ENCODE peak calls at places on chromosome 2, in seven cellular contexts. R is neuronal stem cell, X is IMR-90, U is H9, B is H1, L is mesenchymal stem cell, F is trophoblast cell. M is an unnamed sample.

GRCh38 chr2:73376681-73377080 is 9.0 kb upstream of the ALMS1 start:
- DNase-seq in U (no peak), F (no peak), B (no peak), L (no peak), X (no peak), R (no peak), M (no peak)

GRCh38 chr2:23286765-23287155 is 98.2 kb upstream of the KLHL29 start:
- DNase-seq in F (peak; percentile 65), R (no peak), U (no peak), L (peak; percentile 65), B (no peak), X (peak; percentile 66), M (peak; percentile 51)

GRCh38 chr2:160064916-160065315 is 2.5 kb upstream of the PLA2R1 start:
- DNase-seq in R (no peak), L (no peak), U (no peak), B (no peak), X (no peak), F (no peak), M (no peak)

GRCh38 chr2:96391153-96391827 is 55.7 kb downstream of the NCAPH start:
- DNase-seq in X (no peak), F (no peak), U (no peak), B (no peak), L (no peak), R (no peak), M (no peak)

GRCh38 chr2:182319556-182319955 is 107.3 kb downstream of the PDE1A start:
- DNase-seq in B (no peak), F (no peak), X (no peak), L (no peak), U (no peak), R (no peak), M (no peak)

GRCh38 chr2:47990503-47990902 is 84.2 kb upstream of the FBXO11 start:
- DNase-seq in U (no peak), R (no peak), B (no peak), X (no peak), L (no peak), F (no peak), M (no peak)

GRCh38 chr2:236675051-236675450 is 105.4 kb downstream of the ACKR3 start:
- DNase-seq in U (no peak), L (no peak), B (no peak), X (peak; percentile 2), F (peak; percentile 94), R (no peak), M (no peak)

GRCh38 chr2:113156278-113157107 is 17.3 kb upstream of the PSD4 start:
- DNase-seq in X (no peak), L (no peak), F (peak; percentile 27), U (peak; percentile 64), R (no peak), B (no peak), M (peak; percentile 63)

GRCh38 chr2:233053928-233054774 is 6.0 kb upstream of the INPP5D start:
- DNase-seq in F (peak; percentile 70), L (peak; percentile 37), R (peak; percentile 57), U (peak; percentile 83), B (peak; percentile 41), X (peak; percentile 23), M (peak; percentile 71)

GRCh38 chr2:6945087-6945813 is 28.0 kb downstream of the RNF144A start:
- DNase-seq in L (no peak), B (no peak), U (no peak), R (no peak), X (no peak), F (no peak), M (no peak)

GRCh38 chr2:191013617-191013875 is 425 bp downstream of the STAT1 start:
- DNase-seq in X (no peak), L (no peak), B (no peak), U (no peak), R (no peak), F (no peak), M (no peak)

GRCh38 chr2:26712486-26713465 is 20.3 kb downstream of the KCNK3 start:
- DNase-seq in U (no peak), F (no peak), X (no peak), R (no peak), L (no peak), B (no peak), M (no peak)
- H3K23ac ChIP-seq in U (no peak overlapping the region), F (no peak overlapping the region), X (no peak overlapping the region), R (peak overlapping the region; percentile 27), L (no peak overlapping the region), B (no peak overlapping the region), M (no peak overlapping the region)

DNA sequence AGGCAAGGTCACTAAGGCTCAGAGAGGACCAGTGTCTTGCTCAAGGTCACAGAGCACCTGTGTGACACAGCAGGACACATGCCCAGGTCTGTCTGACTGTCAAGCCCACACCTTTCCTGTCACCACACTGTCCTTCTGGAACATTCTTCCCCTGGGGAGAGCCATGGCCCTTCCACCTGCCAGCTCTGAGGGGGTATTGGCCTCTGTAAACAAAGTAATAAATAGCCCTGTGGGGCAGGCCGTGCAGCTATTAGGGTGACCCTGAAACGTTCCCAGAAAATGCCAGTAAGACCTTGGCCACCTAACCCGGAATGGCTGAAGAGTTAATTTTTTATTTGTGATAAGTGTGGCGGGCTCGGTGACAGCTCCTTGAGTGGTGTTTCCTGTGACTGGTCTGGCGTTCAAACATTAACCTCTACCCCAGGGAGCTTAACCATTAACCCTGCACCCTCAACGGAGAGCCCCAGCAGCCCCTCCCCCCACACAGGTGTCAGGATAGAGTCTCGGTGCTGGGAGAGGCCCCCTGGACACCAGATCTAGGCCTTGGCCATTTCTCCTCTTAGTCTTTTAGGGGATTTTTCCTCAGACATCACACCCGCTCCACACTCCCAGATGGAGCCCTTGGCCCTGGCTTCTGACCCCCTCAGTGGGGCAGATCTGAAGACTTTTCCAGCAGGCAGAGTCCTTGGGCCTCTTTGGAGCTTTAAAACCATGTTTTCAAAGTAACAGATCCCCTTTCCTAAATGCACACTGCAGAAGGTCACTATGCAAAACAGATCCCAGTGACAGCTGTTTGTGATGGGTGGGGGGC is 36.6 kb downstream of the SCTR start:
- DNase-seq in U (no peak), R (no peak), X (no peak), L (no peak), B (no peak), F (no peak), M (no peak)
- H3K27ac ChIP-seq in U (no peak overlapping the region), R (no peak overlapping the region), X (no peak overlapping the region), L (peak overlapping the region; percentile 61), B (no peak overlapping the region), F (no peak overlapping the region), M (no peak overlapping the region)

DNA sequence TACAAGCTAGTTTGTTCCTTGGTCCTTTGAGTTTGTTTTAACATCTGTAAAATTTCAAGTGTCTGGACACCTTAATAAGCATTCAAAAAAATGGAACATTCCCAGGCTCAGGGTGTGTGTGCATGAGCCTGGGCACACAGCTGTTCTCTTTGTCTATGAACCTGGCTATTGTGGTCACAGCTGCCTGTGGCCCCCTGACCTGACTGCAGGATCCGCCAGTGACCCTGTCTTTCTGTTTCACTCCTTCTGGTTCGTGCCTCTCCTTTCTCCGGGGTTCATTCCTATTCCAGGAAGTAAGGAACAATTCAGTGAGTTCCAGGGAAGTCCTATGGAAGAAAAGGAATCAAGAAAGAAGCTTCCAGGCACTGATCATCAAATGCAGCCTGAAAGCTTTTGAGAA is 35.6 kb downstream of the VWA3B start:
- DNase-seq in U (no peak), L (no peak), X (no peak), R (no peak), B (no peak), F (no peak), M (no peak)
- H3K23ac ChIP-seq in U (no peak overlapping the region), L (no peak overlapping the region), X (no peak overlapping the region), R (no peak overlapping the region), B (no peak overlapping the region), F (no peak overlapping the region), M (no peak overlapping the region)

GRCh38 chr2:173590278-173590811 is 235.7 kb downstream of the CDCA7 start:
- DNase-seq in F (peak; percentile 6), U (no peak), L (peak; percentile 57), X (peak; percentile 98), B (peak; percentile 58), R (no peak), M (no peak)
- H3K27ac ChIP-seq in F (no peak overlapping the region), U (no peak overlapping the region), L (peak overlapping the region; percentile 75), X (peak overlapping the region; percentile 21), B (no peak overlapping the region), R (no peak overlapping the region), M (no peak overlapping the region)

GRCh38 chr2:26598336-26599006 is 42.7 kb downstream of the CIB4 start:
- DNase-seq in X (no peak), R (no peak), F (no peak), B (no peak), L (no peak), U (peak; percentile 25), M (no peak)
- H3K23ac ChIP-seq in X (no peak overlapping the region), R (no peak overlapping the region), F (no peak overlapping the region), B (no peak overlapping the region), L (no peak overlapping the region), U (no peak overlapping the region), M (no peak overlapping the region)

DNA sequence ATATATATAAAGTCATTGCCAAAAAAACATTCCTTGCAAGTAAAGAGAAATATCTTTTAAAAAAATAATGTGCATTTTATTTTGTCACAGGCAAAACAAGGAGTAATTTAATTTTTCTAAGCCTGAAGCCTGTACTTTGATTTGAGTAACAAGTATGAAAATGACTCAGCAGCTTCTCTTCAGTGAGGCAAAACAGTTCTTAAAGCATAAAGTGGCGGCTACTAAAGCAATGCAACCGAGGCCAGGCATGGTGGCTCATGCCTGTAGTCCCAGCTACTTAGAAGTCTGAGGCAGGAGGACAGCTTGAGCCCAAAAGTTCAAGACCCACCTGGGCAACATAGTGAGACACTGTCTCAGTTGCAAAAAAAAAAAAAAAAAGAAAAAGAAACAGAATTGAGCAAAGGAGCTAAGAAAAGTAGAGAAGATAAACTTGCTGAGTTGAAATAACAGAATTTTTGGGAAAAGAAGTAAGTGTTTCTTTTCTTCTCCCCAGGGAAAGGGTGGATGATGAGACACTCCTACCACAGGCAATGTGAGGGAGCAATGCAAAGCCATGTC is 29.6 kb downstream of the DOK1 start:
- DNase-seq in X (peak; percentile 61), B (no peak), R (no peak), U (no peak), L (peak; percentile 56), F (no peak), M (no peak)
- H3K27ac ChIP-seq in X (peak overlapping the region; percentile 97), B (no peak overlapping the region), R (no peak overlapping the region), U (no peak overlapping the region), L (peak overlapping the region; percentile 89), F (no peak overlapping the region), M (no peak overlapping the region)

DNA sequence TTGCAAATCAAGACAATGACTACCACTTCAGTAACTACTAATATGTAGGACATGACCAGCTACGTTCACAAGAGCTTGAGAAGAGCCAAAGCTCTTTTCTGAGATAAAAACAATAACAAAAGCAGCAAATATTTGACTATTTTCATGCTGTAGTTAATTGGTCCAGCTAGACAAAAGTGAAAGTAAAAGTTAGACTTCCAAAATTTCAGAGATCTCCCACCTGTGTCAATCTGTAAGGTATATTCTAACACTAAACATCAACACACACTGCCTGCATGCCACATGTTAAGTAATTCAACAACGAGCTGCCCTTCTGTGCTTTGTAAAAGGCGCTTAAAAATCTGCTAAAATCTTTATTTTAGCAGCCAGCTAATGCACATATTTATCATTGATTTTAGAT is 185.9 kb downstream of the SLC39A10 start:
- DNase-seq in L (no peak), X (no peak), F (no peak), U (no peak), R (no peak), B (no peak), M (no peak)
- H3K23ac ChIP-seq in L (no peak overlapping the region), X (no peak overlapping the region), F (no peak overlapping the region), U (no peak overlapping the region), R (no peak overlapping the region), B (no peak overlapping the region), M (no peak overlapping the region)

DNA sequence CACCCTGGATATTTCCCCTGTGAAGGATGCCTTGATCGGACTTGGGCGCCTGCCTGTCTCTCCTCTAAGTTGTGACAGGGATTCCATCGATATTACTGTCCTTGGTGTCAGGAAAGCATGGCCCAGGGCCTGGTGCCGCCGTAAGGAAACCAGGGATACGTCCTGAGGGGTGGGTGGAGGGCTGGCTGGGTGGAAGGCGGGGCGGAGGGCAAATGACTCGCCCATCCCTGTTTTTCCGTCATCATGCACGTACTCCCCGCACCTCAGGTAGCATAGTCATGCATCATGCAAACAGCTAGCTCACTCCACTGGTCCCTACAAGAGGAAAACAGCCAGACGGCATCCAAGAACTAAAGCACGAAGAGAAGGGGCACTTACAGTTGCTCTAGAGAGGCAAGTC is 57.1 kb downstream of the PXDN start:
- DNase-seq in X (no peak), R (no peak), U (no peak), B (no peak), L (no peak), F (peak; percentile 85), M (no peak)
- H3K27ac ChIP-seq in X (no peak overlapping the region), R (no peak overlapping the region), U (no peak overlapping the region), B (no peak overlapping the region), L (peak overlapping the region; percentile 96), F (no peak overlapping the region), M (no peak overlapping the region)